ENCODE peak calls at places on chromosomes 7 and 10, in eight cellular contexts. One of them, this sample, is unnamed.

GRCh38 chr10:44462338-44462914 is 77.5 kb upstream of the CXCL12 start:
- DNase-seq in psoas muscle: no peak
- DNase-seq in PC-3: peak; percentile 63
- DNase-seq in neural progenitor cell: no peak
- DNase-seq in lower lobe of right lung: no peak
- DNase-seq in CD4-positive, alpha-beta T cell: no peak
- DNase-seq in bronchial epithelial cell: no peak
- DNase-seq in Peyer's patch: no peak
- DNase-seq in this sample: no peak

GRCh38 chr10:93152136-93152535 is 78.4 kb downstream of the CYP26A1 start:
- DNase-seq in bronchial epithelial cell: peak; percentile 36
- DNase-seq in psoas muscle: no peak
- DNase-seq in neural progenitor cell: no peak
- DNase-seq in CD4-positive, alpha-beta T cell: no peak
- DNase-seq in lower lobe of right lung: no peak
- DNase-seq in PC-3: peak; percentile 80
- DNase-seq in Peyer's patch: no peak
- DNase-seq in this sample: peak; percentile 86

GRCh38 chr10:75236178-75236825 is 545 bp upstream of the COMTD1 start:
- DNase-seq in lower lobe of right lung: no peak
- DNase-seq in Peyer's patch: no peak
- DNase-seq in psoas muscle: no peak
- DNase-seq in neural progenitor cell: no peak
- DNase-seq in CD4-positive, alpha-beta T cell: no peak
- DNase-seq in bronchial epithelial cell: no peak
- DNase-seq in PC-3: no peak
- DNase-seq in this sample: no peak

GRCh38 chr10:101997803-101998202 is 58.2 kb downstream of the ARMH3 start:
- DNase-seq in lower lobe of right lung: no peak
- DNase-seq in CD4-positive, alpha-beta T cell: no peak
- DNase-seq in Peyer's patch: no peak
- DNase-seq in PC-3: no peak
- DNase-seq in psoas muscle: no peak
- DNase-seq in bronchial epithelial cell: no peak
- DNase-seq in neural progenitor cell: no peak
- DNase-seq in this sample: no peak

GRCh38 chr10:110013615-110014293 is 6.0 kb downstream of the ADD3 start:
- DNase-seq in lower lobe of right lung: no peak
- DNase-seq in bronchial epithelial cell: peak; percentile 71
- DNase-seq in psoas muscle: no peak
- DNase-seq in Peyer's patch: no peak
- DNase-seq in CD4-positive, alpha-beta T cell: no peak
- DNase-seq in PC-3: peak; percentile 74
- DNase-seq in neural progenitor cell: no peak
- DNase-seq in this sample: no peak

GRCh38 chr7:5629941-5630340 is 151.5 kb downstream of the RNF216 start:
- DNase-seq in PC-3: peak; percentile 85
- DNase-seq in bronchial epithelial cell: peak; percentile 86
- DNase-seq in neural progenitor cell: no peak
- DNase-seq in Peyer's patch: no peak
- DNase-seq in CD4-positive, alpha-beta T cell: peak; percentile 47
- DNase-seq in lower lobe of right lung: no peak
- DNase-seq in psoas muscle: peak; percentile 37
- DNase-seq in this sample: no peak

GRCh38 chr7:88402529-88402928 is 95.8 kb upstream of the STEAP4 start:
- DNase-seq in lower lobe of right lung: no peak
- DNase-seq in psoas muscle: no peak
- DNase-seq in PC-3: no peak
- DNase-seq in Peyer's patch: no peak
- DNase-seq in neural progenitor cell: no peak
- DNase-seq in bronchial epithelial cell: no peak
- DNase-seq in CD4-positive, alpha-beta T cell: no peak
- DNase-seq in this sample: no peak

GRCh38 chr7:142669074-142669654 is 80.1 kb upstream of the PRSS1 start:
- DNase-seq in bronchial epithelial cell: peak; percentile 39
- DNase-seq in CD4-positive, alpha-beta T cell: no peak
- DNase-seq in lower lobe of right lung: no peak
- DNase-seq in neural progenitor cell: peak; percentile 20
- DNase-seq in psoas muscle: no peak
- DNase-seq in PC-3: peak; percentile 68
- DNase-seq in Peyer's patch: no peak
- DNase-seq in this sample: no peak

GRCh38 chr7:23107781-23108180 is 2.2 kb downstream of the KLHL7 start:
- DNase-seq in neural progenitor cell: no peak
- DNase-seq in psoas muscle: no peak
- DNase-seq in lower lobe of right lung: no peak
- DNase-seq in CD4-positive, alpha-beta T cell: no peak
- DNase-seq in bronchial epithelial cell: no peak
- DNase-seq in PC-3: no peak
- DNase-seq in Peyer's patch: no peak
- DNase-seq in this sample: no peak

GRCh38 chr7:131302453-131302852 is 25.2 kb upstream of the MKLN1 start:
- DNase-seq in neural progenitor cell: no peak
- DNase-seq in psoas muscle: no peak
- DNase-seq in Peyer's patch: no peak
- DNase-seq in CD4-positive, alpha-beta T cell: no peak
- DNase-seq in bronchial epithelial cell: no peak
- DNase-seq in lower lobe of right lung: no peak
- DNase-seq in PC-3: no peak
- DNase-seq in this sample: no peak

GRCh38 chr10:14953452-14954000 is 370 bp downstream of the DCLRE1C start:
- DNase-seq in neural progenitor cell: peak; percentile 66
- DNase-seq in PC-3: peak; percentile 12
- DNase-seq in lower lobe of right lung: peak; percentile 76
- DNase-seq in bronchial epithelial cell: peak; percentile 49
- DNase-seq in psoas muscle: peak; percentile 57
- DNase-seq in Peyer's patch: no peak
- DNase-seq in CD4-positive, alpha-beta T cell: no peak
- DNase-seq in this sample: no peak

GRCh38 chr7:120981888-120982615 is 6.5 kb upstream of the CPED1 start:
- DNase-seq in psoas muscle: no peak
- DNase-seq in bronchial epithelial cell: peak; percentile 37
- DNase-seq in Peyer's patch: no peak
- DNase-seq in lower lobe of right lung: no peak
- DNase-seq in neural progenitor cell: no peak
- DNase-seq in CD4-positive, alpha-beta T cell: no peak
- DNase-seq in PC-3: peak; percentile 66
- DNase-seq in this sample: no peak

GRCh38 chr10:48604408-48605263 is at the start of gene ARHGAP22:
- DNase-seq in lower lobe of right lung: peak; percentile 56
- DNase-seq in Peyer's patch: peak; percentile 61
- DNase-seq in neural progenitor cell: peak; percentile 62
- DNase-seq in PC-3: peak; percentile 63
- DNase-seq in psoas muscle: peak; percentile 74
- DNase-seq in CD4-positive, alpha-beta T cell: no peak
- DNase-seq in bronchial epithelial cell: no peak
- DNase-seq in this sample: no peak

GRCh38 chr7:49800031-49800430 is 26.6 kb downstream of the VWC2 start:
- DNase-seq in PC-3: no peak
- DNase-seq in Peyer's patch: no peak
- DNase-seq in lower lobe of right lung: no peak
- DNase-seq in neural progenitor cell: no peak
- DNase-seq in bronchial epithelial cell: no peak
- DNase-seq in CD4-positive, alpha-beta T cell: no peak
- DNase-seq in psoas muscle: no peak
- DNase-seq in this sample: no peak

GRCh38 chr10:78752708-78753107 is 316.1 kb upstream of the ZMIZ1 start:
- DNase-seq in bronchial epithelial cell: no peak
- DNase-seq in CD4-positive, alpha-beta T cell: no peak
- DNase-seq in PC-3: no peak
- DNase-seq in psoas muscle: no peak
- DNase-seq in lower lobe of right lung: no peak
- DNase-seq in neural progenitor cell: no peak
- DNase-seq in Peyer's patch: peak; percentile 28
- DNase-seq in this sample: no peak

GRCh38 chr10:6299234-6299633 is 96.5 kb downstream of the PFKFB3 start:
- DNase-seq in Peyer's patch: peak; percentile 84
- DNase-seq in neural progenitor cell: no peak
- DNase-seq in CD4-positive, alpha-beta T cell: no peak
- DNase-seq in lower lobe of right lung: no peak
- DNase-seq in psoas muscle: no peak
- DNase-seq in bronchial epithelial cell: peak; percentile 99
- DNase-seq in PC-3: peak; percentile 89
- DNase-seq in this sample: no peak

GRCh38 chr7:122300607-122301079 is 3.9 kb downstream of the FEZF1 start:
- DNase-seq in neural progenitor cell: peak; percentile 57
- DNase-seq in PC-3: no peak
- DNase-seq in lower lobe of right lung: peak; percentile 49
- DNase-seq in Peyer's patch: no peak
- DNase-seq in psoas muscle: no peak
- DNase-seq in CD4-positive, alpha-beta T cell: no peak
- DNase-seq in bronchial epithelial cell: peak; percentile 43
- DNase-seq in this sample: no peak

GRCh38 chr7:47777531-47778152 is 170.6 kb downstream of the PKD1L1 start:
- DNase-seq in lower lobe of right lung: no peak
- DNase-seq in psoas muscle: no peak
- DNase-seq in Peyer's patch: no peak
- DNase-seq in bronchial epithelial cell: no peak
- DNase-seq in neural progenitor cell: no peak
- DNase-seq in CD4-positive, alpha-beta T cell: no peak
- DNase-seq in PC-3: no peak
- DNase-seq in this sample: no peak

GRCh38 chr7:36670585-36671431 is 53.5 kb downstream of the AOAH start:
- DNase-seq in Peyer's patch: no peak
- DNase-seq in psoas muscle: no peak
- DNase-seq in bronchial epithelial cell: peak; percentile 68
- DNase-seq in lower lobe of right lung: peak; percentile 53
- DNase-seq in PC-3: peak; percentile 82
- DNase-seq in neural progenitor cell: peak; percentile 73
- DNase-seq in CD4-positive, alpha-beta T cell: peak; percentile 65
- DNase-seq in this sample: no peak

GRCh38 chr7:121624922-121625321 is 228.8 kb upstream of the FAM3C start:
- DNase-seq in Peyer's patch: no peak
- DNase-seq in psoas muscle: no peak
- DNase-seq in bronchial epithelial cell: no peak
- DNase-seq in PC-3: no peak
- DNase-seq in CD4-positive, alpha-beta T cell: no peak
- DNase-seq in neural progenitor cell: no peak
- DNase-seq in lower lobe of right lung: no peak
- DNase-seq in this sample: no peak

GRCh38 chr10:116168329-116168728 is 104.7 kb downstream of the GFRA1 start:
- DNase-seq in Peyer's patch: no peak
- DNase-seq in neural progenitor cell: no peak
- DNase-seq in bronchial epithelial cell: no peak
- DNase-seq in psoas muscle: no peak
- DNase-seq in CD4-positive, alpha-beta T cell: no peak
- DNase-seq in lower lobe of right lung: no peak
- DNase-seq in PC-3: no peak
- DNase-seq in this sample: no peak
- H3K27me3 ChIP-seq in Peyer's patch: no peaks in the 10 kb centered on the region
- H3K27me3 ChIP-seq in neural progenitor cell: no peaks in the 10 kb centered on the region
- H3K27me3 ChIP-seq in bronchial epithelial cell: no peaks in the 10 kb centered on the region
- H3K27me3 ChIP-seq in psoas muscle: no peaks in the 10 kb centered on the region
- H3K27me3 ChIP-seq in CD4-positive, alpha-beta T cell: no peaks in the 10 kb centered on the region
- H3K27me3 ChIP-seq in lower lobe of right lung: no peaks in the 10 kb centered on the region
- H3K27me3 ChIP-seq in PC-3: no peaks in the 10 kb centered on the region
- H3K27me3 ChIP-seq in this sample: no peaks in the 10 kb centered on the region

DNA sequence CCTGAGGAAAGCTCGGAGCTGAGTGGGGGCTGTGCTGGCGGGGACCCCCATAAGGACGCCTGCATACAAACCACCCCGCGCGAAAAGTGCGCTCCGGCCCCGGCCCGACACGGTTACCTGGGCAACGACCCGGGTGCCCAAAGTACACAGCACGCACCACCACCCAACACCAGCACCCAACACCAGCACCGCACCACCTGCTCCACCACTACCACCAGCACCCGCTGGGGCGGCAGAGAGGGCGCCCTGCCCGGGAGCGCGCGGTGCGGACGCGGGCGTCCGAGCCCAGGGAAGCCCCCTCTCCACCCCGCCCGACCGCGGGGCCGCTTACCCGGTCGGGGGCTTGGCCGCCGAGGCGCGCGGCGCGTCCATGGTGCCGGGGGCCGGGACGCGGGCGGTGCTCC is 345 bp downstream of the COBL start:
- DNase-seq in neural progenitor cell: no peak
- DNase-seq in Peyer's patch: peak; percentile 79
- DNase-seq in bronchial epithelial cell: no peak
- DNase-seq in lower lobe of right lung: peak; percentile 71
- DNase-seq in CD4-positive, alpha-beta T cell: no peak
- DNase-seq in psoas muscle: peak; percentile 53
- DNase-seq in PC-3: peak; percentile 48
- DNase-seq in this sample: no peak
- TF ChIP-seq CTCF in neural progenitor cell: peak; percentile 22
- TF ChIP-seq CTCF in Peyer's patch: peak; percentile 62
- TF ChIP-seq CTCF in bronchial epithelial cell: peak; percentile 46
- TF ChIP-seq CTCF in lower lobe of right lung: peak; percentile 13
- TF ChIP-seq CTCF in CD4-positive, alpha-beta T cell: no peak
- TF ChIP-seq CTCF in psoas muscle: peak; percentile 18
- TF ChIP-seq CTCF in PC-3: no peak
- TF ChIP-seq CTCF in this sample: no peak

DNA sequence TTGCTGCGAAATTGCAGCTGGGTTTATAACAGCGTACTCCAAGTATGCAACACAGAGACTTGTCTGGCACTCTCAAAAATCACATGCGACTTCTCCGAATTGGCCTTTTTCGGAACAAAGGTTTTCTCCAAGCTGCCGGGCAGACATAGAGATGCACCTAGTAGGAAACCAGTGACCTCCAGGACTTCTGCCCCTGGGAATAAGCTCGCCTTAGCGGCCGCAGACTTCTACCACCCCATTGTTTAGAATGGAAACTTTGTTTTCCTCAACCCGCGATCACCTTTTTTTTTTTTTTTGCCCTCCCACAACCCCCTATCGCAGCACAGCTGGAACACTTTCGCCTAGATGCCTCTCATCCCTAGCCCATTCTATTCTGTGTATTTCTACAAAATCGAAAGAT is 4.9 kb upstream of the HOXA10 start:
- DNase-seq in CD4-positive, alpha-beta T cell: no peak
- DNase-seq in psoas muscle: no peak
- DNase-seq in bronchial epithelial cell: no peak
- DNase-seq in PC-3: no peak
- DNase-seq in neural progenitor cell: no peak
- DNase-seq in Peyer's patch: peak; percentile 34
- DNase-seq in lower lobe of right lung: no peak
- DNase-seq in this sample: no peak
- H3K27me3 ChIP-seq in CD4-positive, alpha-beta T cell: peaks cover 92% of the 10 kb centered on the region
- H3K27me3 ChIP-seq in psoas muscle: no peaks in the 10 kb centered on the region
- H3K27me3 ChIP-seq in bronchial epithelial cell: peaks cover 69% of the 10 kb centered on the region
- H3K27me3 ChIP-seq in PC-3: no peaks in the 10 kb centered on the region
- H3K27me3 ChIP-seq in neural progenitor cell: peaks cover 100% of the 10 kb centered on the region
- H3K27me3 ChIP-seq in Peyer's patch: peaks cover 4% of the 10 kb centered on the region
- H3K27me3 ChIP-seq in lower lobe of right lung: peaks cover 99% of the 10 kb centered on the region
- H3K27me3 ChIP-seq in this sample: no peaks in the 10 kb centered on the region

GRCh38 chr10:37489658-37490003 is 364.2 kb downstream of the ANKRD30A start:
- DNase-seq in CD4-positive, alpha-beta T cell: no peak
- DNase-seq in neural progenitor cell: no peak
- DNase-seq in PC-3: no peak
- DNase-seq in psoas muscle: no peak
- DNase-seq in bronchial epithelial cell: no peak
- DNase-seq in Peyer's patch: no peak
- DNase-seq in lower lobe of right lung: no peak
- DNase-seq in this sample: no peak

GRCh38 chr10:37496061-37496460 is 361.3 kb downstream of the ZNF248 start:
- DNase-seq in CD4-positive, alpha-beta T cell: no peak
- DNase-seq in lower lobe of right lung: no peak
- DNase-seq in Peyer's patch: no peak
- DNase-seq in neural progenitor cell: no peak
- DNase-seq in PC-3: no peak
- DNase-seq in bronchial epithelial cell: no peak
- DNase-seq in psoas muscle: no peak
- DNase-seq in this sample: no peak

GRCh38 chr10:37490266-37490665 is 364.9 kb downstream of the ANKRD30A start:
- DNase-seq in PC-3: peak; percentile 67
- DNase-seq in Peyer's patch: no peak
- DNase-seq in bronchial epithelial cell: no peak
- DNase-seq in CD4-positive, alpha-beta T cell: no peak
- DNase-seq in psoas muscle: no peak
- DNase-seq in neural progenitor cell: no peak
- DNase-seq in lower lobe of right lung: no peak
- DNase-seq in this sample: no peak

GRCh38 chr10:37495415-37495814 is 362.0 kb downstream of the ZNF248 start:
- DNase-seq in lower lobe of right lung: no peak
- DNase-seq in neural progenitor cell: peak; percentile 9
- DNase-seq in CD4-positive, alpha-beta T cell: no peak
- DNase-seq in bronchial epithelial cell: peak; percentile 40
- DNase-seq in psoas muscle: no peak
- DNase-seq in Peyer's patch: no peak
- DNase-seq in PC-3: peak; percentile 94
- DNase-seq in this sample: no peak
- TF ChIP-seq CTCF in lower lobe of right lung: peak; percentile 23
- TF ChIP-seq CTCF in neural progenitor cell: peak; percentile 48
- TF ChIP-seq CTCF in CD4-positive, alpha-beta T cell: no peak
- TF ChIP-seq CTCF in bronchial epithelial cell: peak; percentile 23
- TF ChIP-seq CTCF in psoas muscle: peak; percentile 28
- TF ChIP-seq CTCF in Peyer's patch: no peak
- TF ChIP-seq CTCF in PC-3: peak; percentile 98
- TF ChIP-seq CTCF in this sample: no peak

This sample was measured in BJ.